ENCODE peak calls at places on chromosomes 1 and 21, in seven cellular contexts. N is WTC11, J is dorsolateral prefrontal cortex, Q is fibroblast of pulmonary artery, C is brain microvascular endothelial cell, X is breast epithelium, A is AG09319. Y is an unnamed sample.

GRCh38 chr1:184635347-184636155 is 119.1 kb downstream of the EDEM3 start:
- DNase-seq in J (no peak), C (no peak), A (no peak), N (no peak), Q (no peak), X (no peak), Y (no peak)

GRCh38 chr1:58786927-58787245 is 3.0 kb upstream of the JUN start:
- DNase-seq in X (no peak), N (no peak), A (no peak), Q (no peak), C (no peak), J (no peak), Y (no peak)

GRCh38 chr1:24374891-24375786 is 38.4 kb downstream of the STPG1 start:
- DNase-seq in J (no peak), A (no peak), Q (no peak), N (peak; percentile 42), X (no peak), C (no peak), Y (no peak)

GRCh38 chr1:83857705-83858104 is 141.2 kb downstream of the TTLL7 start:
- DNase-seq in X (no peak), J (no peak), N (no peak), C (no peak), A (no peak), Q (no peak), Y (no peak)

GRCh38 chr1:93109578-93109977 is 30.5 kb downstream of the MTF2 start:
- DNase-seq in J (no peak), Q (no peak), X (no peak), A (no peak), C (no peak), N (no peak), Y (no peak)

GRCh38 chr1:230243583-230244377 is 176.7 kb downstream of the GALNT2 start:
- DNase-seq in Q (peak; percentile 45), J (no peak), X (no peak), N (no peak), C (peak; percentile 52), A (no peak), Y (peak; percentile 58)

GRCh38 chr1:150259758-150260669 is 2.4 kb downstream of the CA14 start:
- DNase-seq in C (no peak), N (peak; percentile 79), J (no peak), Q (no peak), A (no peak), X (no peak), Y (no peak)

GRCh38 chr1:236802264-236802663 is 7.2 kb downstream of the MTR start:
- DNase-seq in J (no peak), C (no peak), X (no peak), A (no peak), N (no peak), Q (no peak), Y (no peak)

GRCh38 chr1:6043561-6043960 is 2.1 kb upstream of the KCNAB2 start:
- DNase-seq in N (no peak), X (no peak), A (no peak), J (no peak), Q (no peak), C (no peak), Y (no peak)

GRCh38 chr1:111620412-111620971 is 903 bp downstream of the RAP1A start:
- DNase-seq in J (no peak), C (peak; percentile 2), N (no peak), Q (no peak), X (peak; percentile 48), A (no peak), Y (peak; percentile 29)

GRCh38 chr1:209150114-209150513 is 433.4 kb upstream of the CAMK1G start:
- DNase-seq in J (no peak), C (peak; percentile 29), Q (peak; percentile 57), A (no peak), N (peak; percentile 39), X (no peak), Y (peak; percentile 31)

GRCh38 chr1:17675681-17676243 is 79.4 kb upstream of the ACTL8 start:
- DNase-seq in N (no peak), A (no peak), C (no peak), J (no peak), Q (no peak), X (no peak), Y (no peak)

GRCh38 chr1:234820597-234820996 is 210.6 kb upstream of the IRF2BP2 start:
- DNase-seq in C (no peak), A (no peak), J (no peak), Q (no peak), N (no peak), X (no peak), Y (no peak)

GRCh38 chr1:92754000-92754787 is 30.7 kb downstream of the EVI5 start:
- DNase-seq in X (no peak), J (no peak), Q (peak; percentile 73), A (peak; percentile 65), N (no peak), C (peak; percentile 12), Y (peak; percentile 73)

GRCh38 chr1:231108500-231109254 is 53.2 kb upstream of the TRIM67 start:
- DNase-seq in C (no peak), J (no peak), Q (no peak), X (no peak), N (no peak), A (no peak), Y (no peak)

GRCh38 chr21:37582613-37583012 is 216.0 kb downstream of the DYRK1A start:
- DNase-seq in A (no peak), J (no peak), Q (peak; percentile 84), X (no peak), N (no peak), C (peak; percentile 61), Y (peak; percentile 77)

GRCh38 chr21:40606341-40606740 is 240.6 kb downstream of the DSCAM start:
- DNase-seq in X (no peak), N (no peak), A (no peak), J (no peak), Q (no peak), C (no peak), Y (no peak)

GRCh38 chr1:191707288-191707687 is 451.0 kb upstream of the RGS18 start:
- DNase-seq in N (no peak), C (no peak), J (no peak), Q (peak; percentile 25), X (no peak), A (no peak), Y (peak; percentile 1)

GRCh38 chr1:8712413-8713229 is 104.8 kb downstream of the RERE start:
- DNase-seq in A (peak; percentile 35), J (no peak), X (no peak), C (peak; percentile 78), N (no peak), Q (peak; percentile 96), Y (peak; percentile 97)

GRCh38 chr1:242890211-242890741 is 364.8 kb downstream of the CEP170 start:
- DNase-seq in C (peak; percentile 6), A (no peak), Q (no peak), N (peak; percentile 85), J (no peak), X (no peak), Y (no peak)

GRCh38 chr1:235052067-235053008 is 76.3 kb downstream of the TOMM20 start:
- DNase-seq in N (no peak), C (no peak), Q (no peak), X (no peak), J (no peak), A (no peak), Y (peak; percentile 39)

DNA sequence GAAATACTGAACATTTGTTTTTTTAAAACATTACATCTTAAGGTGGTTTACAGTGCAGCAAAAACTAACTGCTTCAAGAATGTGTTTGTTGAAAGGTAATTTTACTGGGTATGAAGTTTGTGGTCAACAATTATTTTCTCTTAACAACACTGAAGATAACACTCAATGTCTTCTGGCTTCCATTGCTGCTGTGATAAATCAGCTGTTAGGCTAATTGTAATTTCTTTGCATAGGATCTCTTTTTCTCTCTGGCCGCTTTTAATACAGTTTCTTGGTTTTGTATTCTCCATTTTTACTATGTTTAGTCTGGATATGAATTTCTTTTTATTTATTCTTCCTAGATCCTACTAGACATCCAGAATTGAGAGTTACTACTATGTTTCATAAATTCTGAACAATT is 44.9 kb downstream of the DOCK7 start:
- DNase-seq in Q (no peak), N (no peak), J (no peak), X (no peak), C (no peak), A (no peak), Y (no peak)
- TF ChIP-seq CTCF in Q (no peak), N (no peak), J (no peak), X (no peak), C (no peak), A (no peak), Y (no peak)

DNA sequence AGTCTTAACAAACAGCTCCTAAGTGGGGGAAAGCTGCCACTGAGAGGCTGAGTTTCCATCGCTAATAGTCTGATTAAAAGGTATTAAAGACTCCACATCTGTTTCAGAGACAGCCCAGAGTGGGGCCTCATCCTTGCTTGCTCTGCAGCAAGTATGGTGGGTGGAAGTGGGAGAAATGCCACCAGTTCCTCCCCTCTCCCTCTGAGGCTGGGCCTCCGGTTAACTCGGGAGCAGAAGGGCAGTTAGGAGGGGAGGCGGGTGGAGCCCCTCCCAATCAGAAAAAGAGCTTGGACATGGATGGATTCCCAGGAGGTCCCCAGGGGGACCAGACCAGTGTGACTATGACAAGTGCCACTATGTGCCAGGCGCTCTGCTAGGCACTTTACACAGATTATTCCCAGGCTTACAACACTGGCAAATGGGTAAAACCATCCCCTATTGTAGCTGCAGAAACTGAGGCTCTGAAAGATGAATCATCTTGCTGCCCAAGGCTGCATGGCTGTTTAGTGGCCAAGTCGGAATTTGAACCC is 11.4 kb upstream of the ASCL5 start:
- DNase-seq in Q (no peak), A (no peak), N (no peak), C (no peak), X (no peak), J (no peak), Y (peak; percentile 12)
- TF ChIP-seq CTCF in Q (no peak), A (no peak), N (no peak), C (no peak), X (no peak), J (no peak), Y (no peak)

DNA sequence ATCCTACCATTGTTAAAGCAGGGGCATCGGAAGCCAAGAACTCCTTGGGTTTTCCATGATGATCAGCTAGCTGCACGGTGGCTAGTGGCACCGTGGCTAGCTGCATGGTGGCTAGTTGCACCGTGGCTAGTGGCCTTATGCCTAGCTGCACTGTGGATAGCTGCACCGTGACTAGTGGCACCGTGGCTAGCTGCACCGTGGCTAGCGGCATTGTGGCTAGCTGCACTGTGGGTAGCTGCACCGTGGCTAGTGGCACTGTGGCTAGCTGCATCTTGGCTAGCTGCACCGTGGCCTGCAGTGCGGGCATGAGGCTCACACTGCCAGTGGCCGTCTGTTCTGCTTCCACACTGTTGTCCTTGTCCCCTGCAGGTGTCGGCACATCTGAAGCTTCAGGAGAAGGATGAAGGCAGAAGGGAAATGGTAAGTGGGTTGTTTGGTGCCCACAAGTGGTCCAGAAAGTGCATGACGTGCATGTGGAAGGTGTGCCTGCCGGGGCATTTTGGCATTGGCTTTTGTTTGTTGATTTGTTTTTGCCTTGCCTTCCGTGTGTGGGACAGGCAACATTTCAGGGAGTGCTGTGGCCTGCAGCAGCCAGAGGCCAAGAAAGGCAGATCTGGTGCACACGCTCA is 38.6 kb downstream of the TFF3 start:
- DNase-seq in Q (no peak), X (no peak), J (no peak), A (no peak), C (no peak), N (no peak), Y (no peak)
- TF ChIP-seq CTCF in Q (peak; percentile 19), X (no peak), J (no peak), A (no peak), C (no peak), N (no peak), Y (no peak)

DNA sequence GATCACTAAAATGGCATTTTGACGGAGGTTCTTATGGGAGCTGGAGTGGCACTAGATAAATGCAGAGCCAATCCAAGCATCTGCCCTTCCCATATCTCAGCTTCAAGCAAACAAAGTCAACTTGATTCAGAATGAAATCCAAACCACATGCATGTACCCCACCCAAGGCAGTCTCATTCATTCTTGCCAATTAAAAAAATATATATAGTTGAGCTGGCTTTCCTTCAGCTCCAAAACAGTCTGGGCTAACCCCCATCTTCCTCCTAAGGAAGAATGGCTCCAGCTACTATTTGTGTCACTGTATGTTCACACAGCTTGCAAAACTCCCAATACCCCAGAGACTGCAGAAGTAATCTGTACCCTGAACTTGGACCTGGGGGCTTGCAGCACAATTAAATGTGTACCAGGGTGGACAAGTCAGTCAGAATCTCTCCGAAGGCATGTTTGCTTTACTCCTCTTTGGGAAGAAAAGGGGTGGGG is 35.5 kb downstream of the GPR3 start:
- DNase-seq in J (no peak), Q (no peak), X (no peak), N (no peak), A (no peak), C (no peak), Y (no peak)
- TF ChIP-seq CTCF in J (no peak), Q (no peak), X (no peak), N (no peak), A (no peak), C (no peak), Y (no peak)

Y was measured in cardiac fibroblast.